ENCODE peak calls at places on chromosomes 5 and 9, in five cellular contexts. M is posterior cingulate gyrus; K is activated CD8-positive, alpha-beta memory T cell treated with anti-CD3 and anti-CD28 coated beads, Interleukin-2, amount 50 U/mL, for 48 hours; Y is activated T-cell treated with anti-CD3 and anti-CD28 coated beads, Interleukin-2, amount 50 U/mL, for 72 hours; O is sigmoid colon. W is an unnamed sample.

GRCh38 chr9:116701940-116702642 is 15.0 kb downstream of the TRIM32 start:
- DNase-seq in M (no peak), K (no peak), Y (no peak), O (no peak), W (no peak)

GRCh38 chr5:5341531-5342292 is 80.8 kb upstream of the ICE1 start:
- DNase-seq in M (no peak), K (no peak), Y (no peak), O (no peak), W (peak; percentile 63)

GRCh38 chr5:91042856-91043255 is 340.3 kb downstream of the ARRDC3 start:
- DNase-seq in M (no peak), K (no peak), Y (no peak), O (no peak), W (no peak)

GRCh38 chr5:124111886-124112285 is 599.9 kb downstream of the CSNK1G3 start:
- DNase-seq in M (no peak), K (no peak), Y (no peak), O (no peak), W (no peak)

GRCh38 chr5:179668404-179668803 is 12.4 kb downstream of the CBY3 start:
- DNase-seq in M (no peak), K (peak; percentile 59), Y (peak; percentile 28), O (no peak), W (no peak)

GRCh38 chr5:82523633-82524032 is 245.5 kb upstream of the RPS23 start:
- DNase-seq in M (no peak), K (no peak), Y (no peak), O (no peak), W (no peak)

GRCh38 chr9:69963728-69964127 is 79.9 kb upstream of the MAMDC2 start:
- DNase-seq in M (no peak), K (no peak), Y (no peak), O (no peak), W (no peak)

GRCh38 chr5:59328801-59329296 is 564.7 kb downstream of the PDE4D start:
- DNase-seq in M (no peak), K (no peak), Y (no peak), O (no peak), W (no peak)

GRCh38 chr5:67190856-67191255 is 5.7 kb downstream of the CD180 start:
- DNase-seq in M (no peak), K (no peak), Y (no peak), O (no peak), W (no peak)

GRCh38 chr5:66981705-66982387 is 214.8 kb downstream of the CD180 start:
- DNase-seq in M (no peak), K (no peak), Y (no peak), O (no peak), W (no peak)

GRCh38 chr9:127172066-127172707 is 49.8 kb upstream of the ANGPTL2 start:
- DNase-seq in M (no peak), K (no peak), Y (no peak), O (peak; percentile 33), W (no peak)

GRCh38 chr9:124004608-124005007 is 7.0 kb upstream of the LHX2 start:
- DNase-seq in M (no peak), K (no peak), Y (no peak), O (no peak), W (no peak)

GRCh38 chr5:138177936-138178515 is 404 bp downstream of the BRD8 start:
- DNase-seq in M (peak; percentile 27), K (no peak), Y (peak; percentile 30), O (no peak), W (no peak)

GRCh38 chr5:55593115-55593472 is 58.3 kb upstream of the PLPP1 start:
- DNase-seq in M (no peak), K (no peak), Y (no peak), O (no peak), W (no peak)

GRCh38 chr5:127031147-127031862 is 947 bp upstream of the MARCHF3 start:
- DNase-seq in M (no peak), K (peak; percentile 63), Y (peak; percentile 52), O (no peak), W (no peak)

GRCh38 chr5:92969191-92969780 is 611.7 kb downstream of the NR2F1-AS1 start:
- DNase-seq in M (no peak), K (no peak), Y (no peak), O (no peak), W (no peak)

GRCh38 chr5:139817362-139817761 is 21.8 kb downstream of the PSD2 start:
- DNase-seq in M (no peak), K (no peak), Y (no peak), O (peak; percentile 33), W (peak; percentile 59)

GRCh38 chr9:129776566-129776937 is 23.7 kb upstream of the PTGES start:
- DNase-seq in M (no peak), K (no peak), Y (no peak), O (no peak), W (no peak)

GRCh38 chr5:3599283-3600105 is 3.9 kb downstream of the IRX1 start:
- DNase-seq in M (no peak), K (no peak), Y (peak; percentile 18), O (no peak), W (no peak)

GRCh38 chr9:34158362-34158869 is 20.4 kb upstream of the UBAP1 start:
- DNase-seq in M (no peak), K (no peak), Y (no peak), O (no peak), W (no peak)

GRCh38 chr5:163953883-163954282 is 448.5 kb downstream of the MAT2B start:
- DNase-seq in M (no peak), K (no peak), Y (no peak), O (no peak), W (no peak)

GRCh38 chr5:80346055-80346454 is 26.3 kb downstream of the SPZ1 start:
- DNase-seq in M (no peak), K (no peak), Y (peak; percentile 34), O (no peak), W (no peak)

GRCh38 chr5:135493406-135494180 is 41.4 kb upstream of the TIFAB start:
- DNase-seq in M (no peak), K (no peak), Y (no peak), O (no peak), W (no peak)

GRCh38 chr5:58016892-58017291 is 443.0 kb downstream of the PLK2 start:
- DNase-seq in M (no peak), K (no peak), Y (no peak), O (no peak), W (no peak)

GRCh38 chr9:34185778-34186551 is 7.1 kb downstream of the UBAP1 start:
- DNase-seq in M (no peak), K (peak; percentile 13), Y (peak; percentile 25), O (peak; percentile 84), W (no peak)

GRCh38 chr5:5145651-5146529 is 5.8 kb downstream of the ADAMTS16 start:
- DNase-seq in M (no peak), K (no peak), Y (no peak), O (no peak), W (no peak)

GRCh38 chr5:153122416-153122815 is 368.1 kb upstream of the GRIA1 start:
- DNase-seq in M (no peak), K (no peak), Y (no peak), O (no peak), W (no peak)

GRCh38 chr9:6076856-6077255 is 61.4 kb upstream of the RANBP6 start:
- DNase-seq in M (no peak), K (no peak), Y (no peak), O (no peak), W (no peak)

GRCh38 chr9:137052998-137053943 is 590 bp downstream of the ENTPD2 start:
- DNase-seq in M (no peak), K (no peak), Y (no peak), O (no peak), W (no peak)

GRCh38 chr5:177428574-177429217 is 2.2 kb downstream of the GRK6 start:
- DNase-seq in M (no peak), K (peak; percentile 66), Y (no peak), O (no peak), W (no peak)

GRCh38 chr5:170226661-170227060 is 6.1 kb upstream of the C5orf58 start:
- DNase-seq in M (no peak), K (no peak), Y (no peak), O (peak; percentile 68), W (no peak)

GRCh38 chr9:124818431-124819281 is 34.6 kb upstream of the WDR38 start:
- DNase-seq in M (no peak), K (no peak), Y (peak; percentile 46), O (no peak), W (no peak)

GRCh38 chr5:39473156-39473779 is 48.5 kb upstream of the DAB2 start:
- DNase-seq in M (no peak), K (no peak), Y (no peak), O (no peak), W (no peak)

W was measured in cardiac septum.